ENCODE peak calls at places on chromosomes 11 and 22, in seven cellular contexts. One of them, this sample, is unnamed.

GRCh38 chr11:14059491-14059890 is 97.0 kb downstream of the SPON1 start:
- DNase-seq in heart left ventricle: no peak
- DNase-seq in endothelial cell of umbilical vein: no peak
- DNase-seq in stomach: no peak
- DNase-seq in body of pancreas: no peak
- DNase-seq in ovary: no peak
- DNase-seq in transverse colon: no peak
- DNase-seq in this sample: no peak

GRCh38 chr22:39724390-39724789 is 153.8 kb downstream of the CACNA1I start:
- DNase-seq in heart left ventricle: no peak
- DNase-seq in endothelial cell of umbilical vein: no peak
- DNase-seq in stomach: no peak
- DNase-seq in body of pancreas: no peak
- DNase-seq in ovary: no peak
- DNase-seq in transverse colon: no peak
- DNase-seq in this sample: peak; percentile 30

GRCh38 chr11:76551400-76551799 is 106.6 kb downstream of the EMSY start:
- DNase-seq in heart left ventricle: no peak
- DNase-seq in endothelial cell of umbilical vein: peak; percentile 65
- DNase-seq in stomach: no peak
- DNase-seq in body of pancreas: no peak
- DNase-seq in ovary: no peak
- DNase-seq in transverse colon: no peak
- DNase-seq in this sample: no peak

GRCh38 chr22:26616650-26617049 is 1.2 kb downstream of the CRYBB1 start:
- DNase-seq in heart left ventricle: no peak
- DNase-seq in endothelial cell of umbilical vein: no peak
- DNase-seq in stomach: no peak
- DNase-seq in body of pancreas: no peak
- DNase-seq in ovary: no peak
- DNase-seq in transverse colon: no peak
- DNase-seq in this sample: no peak

GRCh38 chr11:8809185-8809584 is 101.8 kb upstream of the AKIP1 start:
- DNase-seq in heart left ventricle: no peak
- DNase-seq in endothelial cell of umbilical vein: no peak
- DNase-seq in stomach: no peak
- DNase-seq in body of pancreas: no peak
- DNase-seq in ovary: no peak
- DNase-seq in transverse colon: no peak
- DNase-seq in this sample: no peak

GRCh38 chr22:36586250-36586649 is 57.3 kb upstream of the EIF3D start:
- DNase-seq in heart left ventricle: no peak
- DNase-seq in endothelial cell of umbilical vein: no peak
- DNase-seq in stomach: no peak
- DNase-seq in body of pancreas: no peak
- DNase-seq in ovary: no peak
- DNase-seq in transverse colon: no peak
- DNase-seq in this sample: no peak

GRCh38 chr22:34105461-34106062 is 185.3 kb upstream of the LARGE1 start:
- DNase-seq in heart left ventricle: peak; percentile 62
- DNase-seq in endothelial cell of umbilical vein: no peak
- DNase-seq in stomach: peak; percentile 81
- DNase-seq in body of pancreas: peak; percentile 68
- DNase-seq in ovary: peak; percentile 45
- DNase-seq in transverse colon: peak; percentile 57
- DNase-seq in this sample: peak; percentile 69

GRCh38 chr11:94815705-94816344 is 47.7 kb downstream of the AMOTL1 start:
- DNase-seq in heart left ventricle: no peak
- DNase-seq in endothelial cell of umbilical vein: no peak
- DNase-seq in stomach: no peak
- DNase-seq in body of pancreas: no peak
- DNase-seq in ovary: no peak
- DNase-seq in transverse colon: no peak
- DNase-seq in this sample: no peak

GRCh38 chr11:92843455-92843854 is 126.0 kb upstream of the MTNR1B start:
- DNase-seq in heart left ventricle: no peak
- DNase-seq in endothelial cell of umbilical vein: no peak
- DNase-seq in stomach: no peak
- DNase-seq in body of pancreas: no peak
- DNase-seq in ovary: no peak
- DNase-seq in transverse colon: no peak
- DNase-seq in this sample: no peak

DNA sequence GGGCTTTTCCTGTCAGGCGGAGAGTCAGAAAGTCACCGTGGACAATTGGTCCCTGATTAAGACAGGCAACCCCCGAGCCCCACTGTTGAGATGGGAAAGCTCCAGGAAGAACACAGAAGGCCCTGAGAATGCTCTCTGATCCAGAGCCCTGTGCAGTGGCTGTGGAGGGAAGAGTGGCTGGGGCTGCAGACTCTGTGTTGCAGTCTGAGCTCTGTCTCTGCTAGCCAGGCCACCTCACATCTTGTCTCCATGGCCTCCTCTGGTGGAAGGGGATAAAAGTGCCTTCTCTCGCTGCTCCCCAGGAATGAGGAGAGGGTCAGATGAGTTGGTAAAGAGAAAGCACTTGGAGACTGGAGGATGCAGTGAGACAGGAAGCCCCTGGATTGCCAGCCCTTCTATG is 141.2 kb downstream of the CEP164 start:
- DNase-seq in heart left ventricle: no peak
- DNase-seq in endothelial cell of umbilical vein: no peak
- DNase-seq in stomach: no peak
- DNase-seq in body of pancreas: no peak
- DNase-seq in ovary: no peak
- DNase-seq in transverse colon: no peak
- DNase-seq in this sample: no peak
- TF ChIP-seq CTCF in heart left ventricle: no peak
- TF ChIP-seq CTCF in endothelial cell of umbilical vein: no peak
- TF ChIP-seq CTCF in stomach: no peak
- TF ChIP-seq CTCF in body of pancreas: no peak
- TF ChIP-seq CTCF in ovary: no peak
- TF ChIP-seq CTCF in transverse colon: no peak
- TF ChIP-seq CTCF in this sample: no peak

GRCh38 chr22:49568751-49569285 is 258.9 kb downstream of the BRD1 start:
- DNase-seq in heart left ventricle: no peak
- DNase-seq in endothelial cell of umbilical vein: no peak
- DNase-seq in stomach: no peak
- DNase-seq in body of pancreas: no peak
- DNase-seq in ovary: peak; percentile 5
- DNase-seq in transverse colon: peak; percentile 4
- DNase-seq in this sample: peak; percentile 72
- TF ChIP-seq CTCF in heart left ventricle: no peak
- TF ChIP-seq CTCF in endothelial cell of umbilical vein: no peak
- TF ChIP-seq CTCF in stomach: no peak
- TF ChIP-seq CTCF in body of pancreas: no peak
- TF ChIP-seq CTCF in ovary: no peak
- TF ChIP-seq CTCF in transverse colon: no peak
- TF ChIP-seq CTCF in this sample: no peak

GRCh38 chr11:110478410-110478809 is 48.7 kb downstream of the FDX1 start:
- DNase-seq in heart left ventricle: no peak
- DNase-seq in endothelial cell of umbilical vein: no peak
- DNase-seq in stomach: no peak
- DNase-seq in body of pancreas: no peak
- DNase-seq in ovary: no peak
- DNase-seq in transverse colon: no peak
- DNase-seq in this sample: no peak
- TF ChIP-seq CTCF in heart left ventricle: no peak
- TF ChIP-seq CTCF in endothelial cell of umbilical vein: peak; percentile 29
- TF ChIP-seq CTCF in stomach: no peak
- TF ChIP-seq CTCF in body of pancreas: no peak
- TF ChIP-seq CTCF in ovary: no peak
- TF ChIP-seq CTCF in transverse colon: no peak
- TF ChIP-seq CTCF in this sample: no peak

GRCh38 chr11:109867784-109868183 is 225.4 kb upstream of the ZC3H12C start:
- DNase-seq in heart left ventricle: no peak
- DNase-seq in endothelial cell of umbilical vein: no peak
- DNase-seq in stomach: no peak
- DNase-seq in body of pancreas: no peak
- DNase-seq in ovary: no peak
- DNase-seq in transverse colon: no peak
- DNase-seq in this sample: no peak

GRCh38 chr11:109864161-109864661 is 229.0 kb upstream of the ZC3H12C start:
- DNase-seq in heart left ventricle: no peak
- DNase-seq in endothelial cell of umbilical vein: no peak
- DNase-seq in stomach: no peak
- DNase-seq in body of pancreas: no peak
- DNase-seq in ovary: no peak
- DNase-seq in transverse colon: no peak
- DNase-seq in this sample: no peak

GRCh38 chr11:109864834-109865557 is 228.2 kb upstream of the ZC3H12C start:
- DNase-seq in heart left ventricle: no peak
- DNase-seq in endothelial cell of umbilical vein: peak; percentile 43
- DNase-seq in stomach: no peak
- DNase-seq in body of pancreas: no peak
- DNase-seq in ovary: no peak
- DNase-seq in transverse colon: no peak
- DNase-seq in this sample: no peak

GRCh38 chr11:109862808-109863207 is 230.4 kb upstream of the ZC3H12C start:
- DNase-seq in heart left ventricle: no peak
- DNase-seq in endothelial cell of umbilical vein: peak; percentile 27
- DNase-seq in stomach: no peak
- DNase-seq in body of pancreas: no peak
- DNase-seq in ovary: no peak
- DNase-seq in transverse colon: no peak
- DNase-seq in this sample: no peak

DNA sequence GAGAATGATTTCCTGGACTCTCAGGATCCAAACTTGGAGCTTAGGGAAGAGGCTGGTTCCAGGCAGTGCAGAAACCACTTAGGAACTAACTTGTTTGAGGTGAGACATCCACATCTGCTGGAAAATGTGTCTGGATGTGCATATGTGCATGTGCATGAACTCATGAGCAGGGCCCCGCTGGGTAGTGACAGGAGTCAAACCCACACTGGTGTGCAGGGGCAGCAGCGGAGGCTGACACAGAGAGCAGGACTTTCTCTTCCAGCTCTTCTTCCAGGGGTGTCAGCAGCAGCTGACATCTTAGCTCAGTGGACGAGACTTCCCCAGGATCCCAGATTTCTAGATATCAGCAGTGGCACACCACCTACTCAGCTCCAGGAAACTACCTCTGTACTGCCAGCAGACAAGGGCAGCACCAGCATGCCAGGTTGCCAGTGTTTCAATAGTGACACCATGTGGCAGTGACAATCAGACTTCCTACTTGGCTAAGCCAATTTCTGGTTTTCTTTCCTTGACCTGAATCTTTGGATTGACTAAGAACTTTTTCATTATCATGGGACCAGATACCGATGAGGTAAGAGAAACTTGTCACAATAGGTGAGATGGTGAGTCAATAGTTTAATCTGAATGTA is 227.5 kb upstream of the ZC3H12C start:
- DNase-seq in heart left ventricle: peak; percentile 31
- DNase-seq in endothelial cell of umbilical vein: no peak
- DNase-seq in stomach: no peak
- DNase-seq in body of pancreas: peak; percentile 18
- DNase-seq in ovary: no peak
- DNase-seq in transverse colon: no peak
- DNase-seq in this sample: no peak
- TF ChIP-seq CTCF in heart left ventricle: peak; percentile 48
- TF ChIP-seq CTCF in endothelial cell of umbilical vein: no peak
- TF ChIP-seq CTCF in stomach: no peak
- TF ChIP-seq CTCF in body of pancreas: peak; percentile 44
- TF ChIP-seq CTCF in ovary: no peak
- TF ChIP-seq CTCF in transverse colon: no peak
- TF ChIP-seq CTCF in this sample: peak; percentile 57

GRCh38 chr11:42407379-42407778 is 904.4 kb upstream of the API5 start:
- DNase-seq in heart left ventricle: no peak
- DNase-seq in endothelial cell of umbilical vein: peak; percentile 13
- DNase-seq in stomach: peak; percentile 28
- DNase-seq in body of pancreas: no peak
- DNase-seq in ovary: no peak
- DNase-seq in transverse colon: no peak
- DNase-seq in this sample: no peak
- TF ChIP-seq CTCF in heart left ventricle: no peak
- TF ChIP-seq CTCF in endothelial cell of umbilical vein: no peak
- TF ChIP-seq CTCF in stomach: no peak
- TF ChIP-seq CTCF in body of pancreas: no peak
- TF ChIP-seq CTCF in ovary: no peak
- TF ChIP-seq CTCF in transverse colon: no peak
- TF ChIP-seq CTCF in this sample: no peak

GRCh38 chr11:121265586-121265985 is 27.0 kb upstream of the SC5D start:
- DNase-seq in heart left ventricle: no peak
- DNase-seq in endothelial cell of umbilical vein: no peak
- DNase-seq in stomach: no peak
- DNase-seq in body of pancreas: no peak
- DNase-seq in ovary: no peak
- DNase-seq in transverse colon: no peak
- DNase-seq in this sample: no peak
- TF ChIP-seq CTCF in heart left ventricle: no peak
- TF ChIP-seq CTCF in endothelial cell of umbilical vein: no peak
- TF ChIP-seq CTCF in stomach: no peak
- TF ChIP-seq CTCF in body of pancreas: no peak
- TF ChIP-seq CTCF in ovary: no peak
- TF ChIP-seq CTCF in transverse colon: no peak
- TF ChIP-seq CTCF in this sample: no peak

GRCh38 chr11:113584371-113584770 is 109.2 kb upstream of the DRD2 start:
- DNase-seq in heart left ventricle: no peak
- DNase-seq in endothelial cell of umbilical vein: no peak
- DNase-seq in stomach: no peak
- DNase-seq in body of pancreas: no peak
- DNase-seq in ovary: no peak
- DNase-seq in transverse colon: no peak
- DNase-seq in this sample: peak; percentile 44

GRCh38 chr11:113591122-113591521 is 115.0 kb downstream of the TMPRSS5 start:
- DNase-seq in heart left ventricle: no peak
- DNase-seq in endothelial cell of umbilical vein: no peak
- DNase-seq in stomach: no peak
- DNase-seq in body of pancreas: no peak
- DNase-seq in ovary: no peak
- DNase-seq in transverse colon: no peak
- DNase-seq in this sample: no peak

GRCh38 chr11:113581713-113582112 is 106.5 kb upstream of the DRD2 start:
- DNase-seq in heart left ventricle: no peak
- DNase-seq in endothelial cell of umbilical vein: no peak
- DNase-seq in stomach: no peak
- DNase-seq in body of pancreas: no peak
- DNase-seq in ovary: no peak
- DNase-seq in transverse colon: no peak
- DNase-seq in this sample: no peak

GRCh38 chr11:113587318-113587739 is 112.1 kb upstream of the DRD2 start:
- DNase-seq in heart left ventricle: no peak
- DNase-seq in endothelial cell of umbilical vein: no peak
- DNase-seq in stomach: no peak
- DNase-seq in body of pancreas: no peak
- DNase-seq in ovary: no peak
- DNase-seq in transverse colon: no peak
- DNase-seq in this sample: no peak
- TF ChIP-seq CTCF in heart left ventricle: no peak
- TF ChIP-seq CTCF in endothelial cell of umbilical vein: no peak
- TF ChIP-seq CTCF in stomach: no peak
- TF ChIP-seq CTCF in body of pancreas: no peak
- TF ChIP-seq CTCF in ovary: no peak
- TF ChIP-seq CTCF in transverse colon: no peak
- TF ChIP-seq CTCF in this sample: no peak

This sample was measured in osteocyte.